ENCODE peak calls at places on chromosomes 11 and 22, in four cellular contexts. B, U, T and N are unnamed samples.

GRCh38 chr22:31753005-31753633 is 700 bp upstream of the DEPDC5 start:
- DNase-seq in B (no peak), U (peak), T (no peak), N (no peak)

GRCh38 chr11:131877246-131877645 is 506.8 kb downstream of the NTM start:
- DNase-seq in B (no peak), U (no peak), T (no peak), N (no peak)

GRCh38 chr11:76589477-76589876 is 81.1 kb downstream of the LRRC32 start:
- DNase-seq in B (no peak), U (no peak), T (no peak), N (no peak)

GRCh38 chr11:130478204-130478701 is 29.8 kb downstream of the ADAMTS15 start:
- DNase-seq in B (no peak), U (peak), T (peak), N (peak)

GRCh38 chr22:30392661-30393321 is 4.0 kb upstream of the SEC14L2 start:
- DNase-seq in B (no peak), U (no peak), T (no peak), N (no peak)

GRCh38 chr22:24303007-24303406 is 32.4 kb downstream of the SPECC1L start:
- DNase-seq in B (no peak), U (no peak), T (no peak), N (no peak)

GRCh38 chr11:73218106-73218829 is at the start of gene P2RY2:
- DNase-seq in B (peak), U (no peak), T (peak), N (peak)

GRCh38 chr11:2805388-2806057 is 80.1 kb downstream of the CDKN1C start:
- DNase-seq in B (no peak), U (peak), T (peak), N (no peak)

GRCh38 chr11:64008283-64008931 is 22.2 kb downstream of the OTUB1 start:
- DNase-seq in B (no peak), U (no peak), T (no peak), N (no peak)

GRCh38 chr11:64010783-64011182 is 24.5 kb downstream of the OTUB1 start:
- DNase-seq in B (no peak), U (no peak), T (no peak), N (no peak)

GRCh38 chr11:64009710-64010109 is 23.5 kb downstream of the OTUB1 start:
- DNase-seq in B (no peak), U (no peak), T (no peak), N (no peak)

GRCh38 chr11:64007629-64008282 is 21.5 kb downstream of the OTUB1 start:
- DNase-seq in B (peak), U (peak), T (no peak), N (peak)

GRCh38 chr11:64009234-64009633 is 23.0 kb downstream of the OTUB1 start:
- DNase-seq in B (no peak), U (no peak), T (no peak), N (no peak)
- TF ChIP-seq CTCF in B (no peak), U (no peak), T (no peak), N (no peak)

GRCh38 chr11:17633279-17633986 is 85.9 kb upstream of the MYOD1 start:
- DNase-seq in B (no peak), U (no peak), T (no peak), N (no peak)
- H3K4me3 ChIP-seq in B (no peak), U (no peak), T (no peak), N (no peak)

DNA sequence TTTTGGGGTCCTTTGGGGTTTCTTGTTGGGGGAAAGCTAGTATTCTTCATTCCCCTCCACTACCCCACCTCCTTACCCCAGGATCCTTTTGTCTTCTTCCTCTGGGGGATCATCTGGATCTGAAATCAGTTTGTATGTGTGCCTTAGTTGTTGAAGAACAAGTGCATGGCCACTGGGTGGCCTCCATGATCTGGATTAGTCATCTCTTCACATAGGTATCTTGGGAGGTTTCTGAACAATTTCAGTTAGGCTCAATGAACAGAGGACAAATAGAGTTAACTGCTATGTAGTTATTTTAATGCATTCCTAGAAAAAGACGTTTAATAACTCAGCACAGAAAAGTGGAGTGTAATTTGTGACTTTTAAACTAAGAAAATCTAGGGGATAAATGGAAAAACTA is 7.1 kb upstream of the VWA5A start:
- DNase-seq in B (peak), U (no peak), T (no peak), N (peak)
- TF ChIP-seq CTCF in B (peak), U (no peak), T (no peak), N (peak)

GRCh38 chr22:44363214-44363979 is 50.6 kb upstream of the SHISAL1 start:
- DNase-seq in B (no peak), U (peak), T (peak), N (peak)
- H3K4me3 ChIP-seq in B (no peak), U (no peak), T (peak), N (no peak)